ENCODE peak calls at places on chromosomes 4 and X, in four cellular contexts. G is hepatocyte, N is endothelial cell, S is neural progenitor cell. P is an unnamed sample.

GRCh38 chr4:4922441-4922840 is 63.0 kb downstream of the MSX1 start:
- DNase-seq in N (no peak), S (no peak), G (no peak), P (no peak)

GRCh38 chr4:82833696-82834313 is 35.2 kb upstream of the SCD5 start:
- DNase-seq in N (no peak), S (no peak), G (peak; percentile 78), P (no peak)

GRCh38 chr4:182014989-182015388 is 228.2 kb upstream of the TENM3 start:
- DNase-seq in G (no peak), S (no peak), N (no peak), P (no peak)

GRCh38 chr4:40587826-40588225 is 41.8 kb downstream of the RBM47 start:
- DNase-seq in N (no peak), G (peak; percentile 52), S (no peak), P (no peak)

GRCh38 chrX:140918398-140919043 is 83.9 kb upstream of the SPANXB1 start:
- DNase-seq in S (peak; percentile 73), G (peak; percentile 67), N (peak; percentile 38), P (peak; percentile 17)

GRCh38 chr4:57425610-57426009 is 315.4 kb upstream of the IGFBP7 start:
- DNase-seq in S (no peak), G (no peak), N (no peak), P (no peak)

GRCh38 chr4:6270691-6271121 is 1.1 kb downstream of the WFS1 start:
- DNase-seq in G (no peak), S (no peak), N (no peak), P (no peak)

GRCh38 chr4:54400802-54401201 is 171.7 kb downstream of the PDGFRA start:
- DNase-seq in G (peak; percentile 61), S (no peak), N (peak; percentile 8), P (no peak)

GRCh38 chr4:124713213-124713592 is 671 bp upstream of the ANKRD50 start:
- DNase-seq in G (peak; percentile 84), N (peak; percentile 73), S (no peak), P (peak; percentile 31)

GRCh38 chr4:121072080-121072835 is at the start of gene NDNF:
- DNase-seq in G (peak; percentile 74), N (peak; percentile 53), S (peak; percentile 74), P (peak; percentile 51)

GRCh38 chr4:128155874-128156456 is 94.9 kb downstream of the LARP1B start:
- DNase-seq in S (no peak), N (no peak), G (no peak), P (no peak)

GRCh38 chrX:69102805-69103204 is 62.4 kb downstream of the PJA1 start:
- DNase-seq in G (no peak), N (no peak), S (no peak), P (no peak)

GRCh38 chrX:68918202-68918601 is 89.4 kb downstream of the EFNB1 start:
- DNase-seq in S (no peak), N (no peak), G (no peak), P (no peak)

GRCh38 chrX:2237976-2238375 is 262.8 kb downstream of the DHRSX start:
- DNase-seq in S (no peak), N (no peak), G (no peak), P (no peak)

GRCh38 chr4:176721459-176721858 is 71.3 kb downstream of the VEGFC start:
- DNase-seq in S (no peak), G (no peak), N (no peak), P (no peak)

GRCh38 chr4:101114936-101115372 is 232.4 kb downstream of the PPP3CA start:
- DNase-seq in N (no peak), S (peak; percentile 68), G (peak; percentile 26), P (no peak)

DNA sequence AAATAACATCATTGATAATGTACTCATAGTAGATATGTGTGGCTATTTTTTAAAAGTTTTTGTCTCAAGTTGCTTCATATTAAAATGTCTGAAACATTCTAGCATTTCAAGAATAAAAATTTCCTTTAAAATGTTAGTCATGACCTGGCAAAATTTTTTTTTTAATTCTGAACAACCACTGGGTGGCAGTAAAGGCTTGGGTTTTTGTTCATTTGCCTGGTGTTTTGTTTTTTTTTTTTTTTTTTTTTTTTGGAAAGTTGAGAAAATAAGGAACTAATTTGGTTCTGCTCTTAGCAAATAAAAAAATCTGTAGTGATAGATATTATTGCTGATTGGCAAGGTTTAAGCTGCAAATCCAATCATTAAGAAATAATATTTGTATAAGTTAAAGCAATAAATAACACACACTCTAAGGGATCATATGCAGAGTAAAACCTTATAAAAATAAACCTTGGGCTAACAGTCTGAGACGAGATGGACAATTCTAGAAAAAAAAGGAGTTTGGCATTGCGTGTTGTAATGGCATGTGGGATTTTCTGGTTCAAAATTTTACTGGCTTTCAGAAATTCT is 81.4 kb downstream of the CEP44 start:
- DNase-seq in G (peak; percentile 62), N (peak; percentile 41), S (peak; percentile 46), P (no peak)
- TF ChIP-seq CTCF in G (peak; percentile 68), N (peak; percentile 88), S (peak; percentile 71), P (peak; percentile 24)

DNA sequence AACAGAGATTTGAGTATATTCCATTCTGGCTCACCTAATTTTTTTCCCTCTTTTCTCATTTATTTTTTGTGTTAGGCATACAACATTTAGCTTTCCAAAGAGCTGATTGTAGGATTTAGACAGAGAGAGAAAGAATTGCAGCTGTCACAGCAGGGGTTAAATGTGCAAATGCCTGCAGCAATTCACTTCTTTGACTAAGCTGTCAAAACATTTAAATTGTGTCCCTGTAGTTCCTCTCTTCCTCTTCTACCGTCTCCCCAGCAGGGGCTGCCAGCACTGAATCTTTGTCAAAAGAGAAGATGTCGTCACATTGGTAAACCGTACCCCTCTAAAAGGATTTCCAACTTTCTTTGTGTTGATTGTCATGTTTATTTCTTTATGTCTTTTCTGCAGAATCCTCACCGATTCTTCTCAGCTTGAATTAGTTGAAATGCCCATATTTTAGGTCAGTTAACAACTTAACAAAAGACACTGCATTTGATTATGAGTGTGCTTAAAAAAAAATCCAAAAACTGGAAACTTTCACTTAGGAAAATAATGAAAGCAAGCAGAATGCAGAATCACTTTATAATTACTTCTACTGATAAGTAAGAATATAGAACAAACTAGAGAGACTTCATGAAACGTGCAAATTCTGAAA is 111.1 kb upstream of the PTPN13 start:
- DNase-seq in N (peak; percentile 52), S (peak; percentile 94), G (no peak), P (no peak)
- TF ChIP-seq CTCF in N (peak; percentile 18), S (peak; percentile 54), G (peak; percentile 24), P (no peak)

GRCh38 chr4:117385531-117385930 is 300.2 kb upstream of the TRAM1L1 start:
- DNase-seq in N (no peak), S (no peak), G (no peak), P (no peak)
- TF ChIP-seq CTCF in N (no peak), S (no peak), G (no peak), P (no peak)

DNA sequence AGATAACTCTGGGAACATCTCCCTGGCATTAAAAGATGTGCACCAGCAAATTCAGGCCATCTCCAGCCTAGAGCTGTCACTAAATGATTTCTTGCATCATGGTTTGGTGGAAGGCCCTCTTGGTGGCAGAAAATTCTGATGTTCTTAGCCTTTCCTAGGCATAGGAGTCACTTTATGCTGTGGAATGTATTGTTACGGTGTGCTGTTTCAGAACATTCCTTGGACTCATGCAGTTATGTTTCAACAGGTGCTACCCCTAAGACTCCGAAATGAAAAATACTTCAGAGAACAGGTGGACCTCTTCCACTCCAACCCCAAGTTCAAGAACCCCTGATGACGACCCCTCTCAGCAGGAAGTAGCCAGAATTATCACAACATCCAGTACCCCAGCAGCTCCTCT is 20.3 kb upstream of the PAPSS1 start:
- DNase-seq in S (peak; percentile 24), N (no peak), G (no peak), P (no peak)
- TF ChIP-seq CTCF in S (peak; percentile 48), N (no peak), G (peak; percentile 36), P (no peak)

DNA sequence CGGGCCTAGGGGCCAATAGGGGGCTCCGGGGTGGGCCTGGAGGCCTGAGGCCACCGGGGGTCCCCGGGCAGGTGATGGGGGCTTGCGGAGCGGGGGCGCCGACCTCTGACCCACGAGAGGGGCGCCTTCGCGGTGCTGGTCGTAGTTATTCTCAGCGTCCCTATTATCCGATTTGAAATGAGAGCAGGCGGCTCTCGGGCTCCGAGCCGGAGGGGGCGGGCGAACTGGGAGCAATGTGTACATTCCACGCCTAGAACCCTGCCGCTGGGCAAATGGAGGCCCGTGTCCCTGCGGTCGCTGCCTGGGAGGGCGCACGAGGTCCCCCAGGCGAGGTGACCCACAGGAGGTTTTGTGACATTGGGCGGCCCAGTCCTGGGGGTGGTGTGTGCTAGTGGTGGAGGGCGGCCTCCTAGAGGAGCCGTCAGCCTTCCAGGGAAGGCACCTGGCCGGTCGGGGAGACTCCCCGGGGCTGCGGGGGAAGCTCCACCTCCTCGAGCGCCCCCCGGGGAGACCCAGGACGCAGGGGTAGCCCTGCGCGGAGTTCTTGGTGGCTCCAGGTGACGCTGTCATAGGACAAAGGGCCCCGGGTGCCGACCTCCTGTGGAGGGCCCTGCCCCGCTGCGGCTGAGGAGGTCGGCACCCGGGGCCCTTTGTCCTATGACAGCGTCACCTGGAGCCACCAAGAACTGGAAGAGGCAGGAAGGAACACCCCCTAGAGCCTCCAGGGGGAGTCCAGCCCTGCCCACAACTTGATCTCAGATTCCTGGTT is 102.6 kb upstream of the PRKX start:
- DNase-seq in N (peak; percentile 15), G (peak; percentile 65), S (peak; percentile 48), P (peak; percentile 43)
- TF ChIP-seq CTCF in N (no peak), G (no peak), S (no peak), P (no peak)

GRCh38 chrX:51461053-51462050 is 35.0 kb downstream of the NUDT11 start:
- DNase-seq in S (peak; percentile 45), G (peak; percentile 55), N (no peak), P (peak; percentile 11)

GRCh38 chrX:51463322-51463721 is 33.1 kb downstream of the NUDT11 start:
- DNase-seq in N (no peak), S (no peak), G (no peak), P (no peak)

GRCh38 chrX:51456814-51457213 is 39.6 kb downstream of the NUDT11 start:
- DNase-seq in G (peak; percentile 28), N (no peak), S (peak; percentile 24), P (no peak)

GRCh38 chrX:51456246-51456645 is 40.1 kb downstream of the NUDT11 start:
- DNase-seq in G (no peak), N (no peak), S (no peak), P (no peak)

DNA sequence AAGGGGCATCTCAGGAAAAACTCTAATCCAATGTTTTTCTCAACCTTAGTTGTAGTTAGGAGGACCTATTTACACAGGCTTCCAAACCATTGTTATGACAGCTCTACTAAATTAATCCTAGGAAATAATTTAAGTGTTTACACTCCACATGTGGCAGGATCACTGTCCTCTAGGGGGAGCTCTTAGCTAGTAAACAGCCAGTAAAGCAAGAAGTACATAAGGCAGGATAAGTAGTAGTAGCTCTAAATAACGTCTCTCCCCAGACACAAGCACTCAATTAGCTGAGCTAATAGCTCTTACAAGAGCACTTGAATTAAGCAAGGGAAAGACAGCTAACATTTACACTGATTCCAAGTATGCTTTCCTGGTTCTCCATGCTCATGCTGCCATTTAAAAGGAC is 37.3 kb downstream of the NUDT11 start:
- DNase-seq in G (peak; percentile 19), N (peak; percentile 10), S (peak; percentile 52), P (no peak)
- TF ChIP-seq CTCF in G (peak; percentile 24), N (peak; percentile 40), S (peak; percentile 61), P (peak; percentile 30)

GRCh38 chr4:74536557-74536956 is 91.6 kb downstream of the AREG start:
- DNase-seq in N (no peak), S (no peak), G (no peak), P (no peak)
- TF ChIP-seq CTCF in N (peak; percentile 17), S (peak; percentile 27), G (peak; percentile 33), P (no peak)

P was measured in GM13976.